ENCODE peak calls at places on chromosomes 13 and 19, in five cellular contexts. One of them, this sample, is unnamed.

GRCh38 chr19:32287811-32288227 is 57.6 kb upstream of the ZNF507 start:
- DNase-seq in aorta: peak
- DNase-seq in testis: peak
- DNase-seq in mammary epithelial cell: peak
- DNase-seq in PC-9: no peak
- DNase-seq in this sample: no peak

GRCh38 chr19:54707932-54708331 is 16.3 kb upstream of the KIR3DL3 start:
- DNase-seq in aorta: no peak
- DNase-seq in testis: no peak
- DNase-seq in mammary epithelial cell: no peak
- DNase-seq in PC-9: no peak
- DNase-seq in this sample: no peak

GRCh38 chr19:5339470-5339949 is 1.1 kb downstream of the PTPRS start:
- DNase-seq in aorta: no peak
- DNase-seq in testis: no peak
- DNase-seq in mammary epithelial cell: no peak
- DNase-seq in PC-9: no peak
- DNase-seq in this sample: no peak

GRCh38 chr19:7795555-7796161 is 32.6 kb downstream of the CLEC4M start:
- DNase-seq in aorta: no peak
- DNase-seq in testis: no peak
- DNase-seq in mammary epithelial cell: no peak
- DNase-seq in PC-9: no peak
- DNase-seq in this sample: no peak

GRCh38 chr13:39353988-39354387 is 249.0 kb downstream of the LHFPL6 start:
- DNase-seq in aorta: no peak
- DNase-seq in testis: no peak
- DNase-seq in mammary epithelial cell: peak
- DNase-seq in PC-9: no peak
- DNase-seq in this sample: peak

GRCh38 chr13:45398862-45399261 is 19.3 kb downstream of the SLC25A30 start:
- DNase-seq in aorta: no peak
- DNase-seq in testis: no peak
- DNase-seq in mammary epithelial cell: no peak
- DNase-seq in PC-9: no peak
- DNase-seq in this sample: no peak

GRCh38 chr13:109256866-109257760 is 529.3 kb downstream of the IRS2 start:
- DNase-seq in aorta: no peak
- DNase-seq in testis: no peak
- DNase-seq in mammary epithelial cell: peak
- DNase-seq in PC-9: peak
- DNase-seq in this sample: peak

GRCh38 chr13:33927315-33927714 is 109.4 kb downstream of the RFC3 start:
- DNase-seq in aorta: no peak
- DNase-seq in testis: no peak
- DNase-seq in mammary epithelial cell: peak
- DNase-seq in PC-9: no peak
- DNase-seq in this sample: no peak

GRCh38 chr13:66532146-66532545 is 698.0 kb downstream of the PCDH9 start:
- DNase-seq in aorta: no peak
- DNase-seq in testis: no peak
- DNase-seq in mammary epithelial cell: no peak
- DNase-seq in PC-9: no peak
- DNase-seq in this sample: no peak

GRCh38 chr13:110361365-110361911 is 54.4 kb downstream of the COL4A2 start:
- DNase-seq in aorta: peak
- DNase-seq in testis: peak
- DNase-seq in mammary epithelial cell: no peak
- DNase-seq in PC-9: no peak
- DNase-seq in this sample: no peak

GRCh38 chr19:29263305-29264080 is 50.5 kb upstream of the UQCRFS1 start:
- DNase-seq in aorta: no peak
- DNase-seq in testis: peak
- DNase-seq in mammary epithelial cell: peak
- DNase-seq in PC-9: no peak
- DNase-seq in this sample: no peak

GRCh38 chr19:19138110-19138981 is at the start of gene TMEM161A:
- DNase-seq in aorta: peak
- DNase-seq in testis: peak
- DNase-seq in mammary epithelial cell: peak
- DNase-seq in PC-9: peak
- DNase-seq in this sample: peak
- H3K27ac ChIP-seq in aorta: no peak
- H3K27ac ChIP-seq in testis: peak
- H3K27ac ChIP-seq in mammary epithelial cell: peak
- H3K27ac ChIP-seq in PC-9: no peak
- H3K27ac ChIP-seq in this sample: no peak

DNA sequence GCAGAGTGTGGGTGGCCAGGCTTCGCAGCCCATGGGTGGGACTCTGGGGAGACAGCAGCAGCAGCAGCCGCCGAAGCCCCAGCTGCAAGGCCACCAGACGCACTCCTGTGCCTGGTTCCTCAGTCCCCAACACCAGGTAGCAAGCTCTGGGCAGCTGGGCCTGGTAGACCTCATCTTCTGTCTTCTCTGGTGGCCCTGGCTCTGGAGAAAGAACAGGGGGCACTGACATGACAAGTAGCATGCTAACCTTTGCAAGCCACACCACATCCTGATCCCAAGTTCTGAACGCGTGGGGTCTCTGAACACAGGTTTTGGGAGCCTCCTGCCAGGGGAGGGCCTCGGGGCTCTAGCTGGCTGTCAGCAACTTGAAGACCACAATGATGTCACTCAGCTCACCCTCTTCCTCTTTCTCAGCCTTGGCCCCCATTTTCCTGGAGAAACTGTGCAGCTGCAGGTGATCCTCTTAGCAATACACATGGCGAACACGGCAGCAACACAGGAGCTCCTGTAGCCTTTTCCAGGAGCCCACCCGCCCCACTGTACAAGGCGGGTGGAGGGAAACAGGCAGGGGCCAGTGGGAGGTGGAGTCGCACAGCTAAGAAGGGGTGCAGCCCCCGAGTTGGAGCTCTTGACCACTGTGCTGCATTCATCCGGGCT is 5.8 kb downstream of the FUZ start:
- DNase-seq in aorta: no peak
- DNase-seq in testis: no peak
- DNase-seq in mammary epithelial cell: no peak
- DNase-seq in PC-9: no peak
- DNase-seq in this sample: no peak
- H3K27ac ChIP-seq in aorta: no peak
- H3K27ac ChIP-seq in testis: no peak
- H3K27ac ChIP-seq in mammary epithelial cell: no peak
- H3K27ac ChIP-seq in PC-9: no peak
- H3K27ac ChIP-seq in this sample: no peak

GRCh38 chr19:44817725-44818469 is 9.0 kb downstream of the BCAM start:
- DNase-seq in aorta: no peak
- DNase-seq in testis: no peak
- DNase-seq in mammary epithelial cell: no peak
- DNase-seq in PC-9: no peak
- DNase-seq in this sample: no peak

GRCh38 chr19:44822177-44822576 is 13.3 kb downstream of the BCAM start:
- DNase-seq in aorta: no peak
- DNase-seq in testis: no peak
- DNase-seq in mammary epithelial cell: no peak
- DNase-seq in PC-9: no peak
- DNase-seq in this sample: no peak

GRCh38 chr19:44820648-44821609 is 12.0 kb downstream of the BCAM start:
- DNase-seq in aorta: peak
- DNase-seq in testis: peak
- DNase-seq in mammary epithelial cell: no peak
- DNase-seq in PC-9: no peak
- DNase-seq in this sample: no peak

GRCh38 chr19:44818470-44818856 is 9.6 kb downstream of the BCAM start:
- DNase-seq in aorta: no peak
- DNase-seq in testis: no peak
- DNase-seq in mammary epithelial cell: no peak
- DNase-seq in PC-9: no peak
- DNase-seq in this sample: no peak

GRCh38 chr19:44819246-44819832 is 10.4 kb downstream of the BCAM start:
- DNase-seq in aorta: no peak
- DNase-seq in testis: no peak
- DNase-seq in mammary epithelial cell: no peak
- DNase-seq in PC-9: no peak
- DNase-seq in this sample: no peak
- H3K27ac ChIP-seq in aorta: no peak
- H3K27ac ChIP-seq in testis: no peak
- H3K27ac ChIP-seq in mammary epithelial cell: no peak
- H3K27ac ChIP-seq in PC-9: no peak
- H3K27ac ChIP-seq in this sample: no peak

GRCh38 chr19:15249912-15250634 is 17.8 kb upstream of the EPHX3 start:
- DNase-seq in aorta: peak
- DNase-seq in testis: peak
- DNase-seq in mammary epithelial cell: peak
- DNase-seq in PC-9: no peak
- DNase-seq in this sample: no peak

GRCh38 chr19:15251749-15252397 is 19.6 kb upstream of the EPHX3 start:
- DNase-seq in aorta: peak
- DNase-seq in testis: peak
- DNase-seq in mammary epithelial cell: peak
- DNase-seq in PC-9: peak
- DNase-seq in this sample: no peak

GRCh38 chr19:15249560-15249874 is 17.3 kb upstream of the EPHX3 start:
- DNase-seq in aorta: no peak
- DNase-seq in testis: no peak
- DNase-seq in mammary epithelial cell: no peak
- DNase-seq in PC-9: no peak
- DNase-seq in this sample: no peak

GRCh38 chr19:15251010-15251748 is 18.9 kb upstream of the EPHX3 start:
- DNase-seq in aorta: no peak
- DNase-seq in testis: no peak
- DNase-seq in mammary epithelial cell: no peak
- DNase-seq in PC-9: no peak
- DNase-seq in this sample: no peak

DNA sequence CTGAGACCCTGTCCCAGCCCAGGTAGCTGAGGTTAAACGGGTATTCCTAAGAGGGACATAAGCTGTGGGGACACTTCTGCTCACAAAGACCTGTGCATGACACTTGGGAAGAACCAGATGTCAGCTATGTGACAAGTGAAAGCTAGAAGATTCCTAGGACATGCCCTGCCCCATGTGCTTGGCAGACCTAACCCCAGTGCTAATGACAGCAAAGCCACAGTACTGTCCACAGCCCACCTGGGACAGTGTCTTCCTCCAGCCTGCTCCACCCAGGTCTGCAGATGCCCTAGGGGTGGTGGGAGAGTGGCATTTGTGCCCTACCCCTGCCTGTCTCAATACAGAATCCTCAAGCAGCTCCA is 18.4 kb upstream of the EPHX3 start:
- DNase-seq in aorta: no peak
- DNase-seq in testis: no peak
- DNase-seq in mammary epithelial cell: no peak
- DNase-seq in PC-9: no peak
- DNase-seq in this sample: no peak
- H3K27ac ChIP-seq in aorta: peak
- H3K27ac ChIP-seq in testis: peak
- H3K27ac ChIP-seq in mammary epithelial cell: peak
- H3K27ac ChIP-seq in PC-9: peak
- H3K27ac ChIP-seq in this sample: peak

GRCh38 chr13:112078879-112079526 is 12.1 kb downstream of the SOX1 start:
- DNase-seq in aorta: no peak
- DNase-seq in testis: no peak
- DNase-seq in mammary epithelial cell: no peak
- DNase-seq in PC-9: peak
- DNase-seq in this sample: no peak

GRCh38 chr13:112078216-112078615 is 11.3 kb downstream of the SOX1 start:
- DNase-seq in aorta: no peak
- DNase-seq in testis: no peak
- DNase-seq in mammary epithelial cell: no peak
- DNase-seq in PC-9: no peak
- DNase-seq in this sample: no peak

GRCh38 chr13:112077729-112078128 is 10.8 kb downstream of the SOX1 start:
- DNase-seq in aorta: no peak
- DNase-seq in testis: no peak
- DNase-seq in mammary epithelial cell: no peak
- DNase-seq in PC-9: no peak
- DNase-seq in this sample: no peak

GRCh38 chr13:112083971-112084370 is 17.0 kb downstream of the SOX1 start:
- DNase-seq in aorta: no peak
- DNase-seq in testis: no peak
- DNase-seq in mammary epithelial cell: no peak
- DNase-seq in PC-9: no peak
- DNase-seq in this sample: no peak

DNA sequence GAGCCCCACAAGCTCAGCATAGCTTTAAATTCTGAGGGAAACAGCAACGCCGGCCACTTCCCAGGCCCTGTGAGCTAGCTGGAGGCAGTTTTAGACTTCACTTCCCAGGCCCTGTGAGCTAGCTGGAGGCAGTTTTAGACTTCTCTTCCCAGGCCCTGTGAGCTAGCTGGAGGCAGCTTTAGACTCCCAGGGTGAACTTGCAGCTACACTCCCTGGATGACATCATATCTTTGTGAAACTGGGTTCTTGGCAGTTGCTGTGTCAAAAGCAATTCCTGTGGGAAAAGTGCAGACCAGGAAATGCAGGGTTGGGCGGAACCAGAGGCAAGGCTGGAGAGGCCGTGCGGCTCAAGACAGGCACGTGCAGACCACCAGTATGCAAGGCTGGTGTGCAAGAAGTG is 12.7 kb downstream of the SOX1 start:
- DNase-seq in aorta: no peak
- DNase-seq in testis: no peak
- DNase-seq in mammary epithelial cell: no peak
- DNase-seq in PC-9: no peak
- DNase-seq in this sample: no peak
- H3K27ac ChIP-seq in aorta: no peak
- H3K27ac ChIP-seq in testis: no peak
- H3K27ac ChIP-seq in mammary epithelial cell: no peak
- H3K27ac ChIP-seq in PC-9: no peak
- H3K27ac ChIP-seq in this sample: no peak

DNA sequence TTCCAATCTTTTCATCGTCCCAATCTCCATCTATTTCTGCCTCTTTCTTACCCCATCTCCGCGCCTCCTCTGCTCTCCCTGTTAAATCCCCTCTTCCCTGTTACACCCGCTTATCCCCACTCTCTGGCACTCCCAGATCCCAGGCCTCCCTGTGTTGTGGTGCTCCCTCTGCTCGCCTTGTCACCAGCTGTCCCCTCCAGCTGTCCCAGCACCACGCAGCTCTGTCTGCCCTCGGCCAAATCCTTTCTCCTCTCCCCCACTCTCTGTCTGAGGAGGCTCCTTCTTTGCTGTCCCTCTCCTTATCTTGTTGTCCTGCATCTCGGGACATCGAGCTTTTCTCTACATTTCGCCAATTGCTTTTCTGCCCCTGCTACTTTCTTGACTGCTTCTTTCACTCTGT is 1.0 kb downstream of the ZNF160 start:
- DNase-seq in aorta: no peak
- DNase-seq in testis: no peak
- DNase-seq in mammary epithelial cell: no peak
- DNase-seq in PC-9: no peak
- DNase-seq in this sample: no peak
- H3K27ac ChIP-seq in aorta: no peak
- H3K27ac ChIP-seq in testis: peak
- H3K27ac ChIP-seq in mammary epithelial cell: peak
- H3K27ac ChIP-seq in PC-9: no peak
- H3K27ac ChIP-seq in this sample: peak

This sample was measured in epithelial cell of prostate.